ENCODE peak calls at places on chromosomes 13 and 19, in six cellular contexts. G is hypothalamus, Z is cardiac muscle cell, R is GM23248, B is mucosa of gallbladder, E is HL-60. M is an unnamed sample.
A peak's percentile ranks its signal among the peaks of the same experiment; 100 is the strongest.

GRCh38 chr13:112335135-112335534 is 41.0 kb upstream of the SPACA7 start:
- DNase-seq in G (no peak), Z (no peak), R (no peak), B (no peak), E (no peak), M (no peak)

GRCh38 chr19:41206926-41207750 is 11.9 kb upstream of the AXL start:
- DNase-seq in G (no peak), Z (no peak), R (peak; percentile 60), B (no peak), E (no peak), M (no peak)

GRCh38 chr19:18649371-18650047 is 12.7 kb downstream of the KLHL26 start:
- DNase-seq in G (peak; percentile 25), Z (peak; percentile 53), R (peak; percentile 52), B (peak; percentile 33), E (no peak), M (no peak)

GRCh38 chr13:61094865-61095264 is 320.8 kb downstream of the PCDH20 start:
- DNase-seq in G (no peak), Z (no peak), R (no peak), B (no peak), E (no peak), M (no peak)

GRCh38 chr19:38202504-38202903 is 21.5 kb downstream of the DPF1 start:
- DNase-seq in G (no peak), Z (no peak), R (no peak), B (no peak), E (no peak), M (no peak)

GRCh38 chr19:16896098-16896912 is 7.5 kb downstream of the F2RL3 start:
- DNase-seq in G (no peak), Z (peak; percentile 57), R (no peak), B (no peak), E (no peak), M (no peak)

GRCh38 chr19:1851581-1852293 is 3.5 kb upstream of the REXO1 start:
- DNase-seq in G (no peak), Z (no peak), R (no peak), B (no peak), E (no peak), M (no peak)

GRCh38 chr19:35310811-35311465 is 18.0 kb upstream of the CD22 start:
- DNase-seq in G (no peak), Z (no peak), R (no peak), B (no peak), E (no peak), M (no peak)

M was measured in left lobe of liver.